ENCODE peak calls at places on chromosomes 2 and 18, in four cellular contexts. Y is uterus; D is CD8-positive, alpha-beta memory T cell; L is aorta. A is an unnamed sample.

GRCh38 chr2:236676131-236676873 is 106.7 kb downstream of the ACKR3 start:
- DNase-seq in L (no peak), D (no peak), Y (no peak), A (no peak)

GRCh38 chr2:123768233-123768632 is 256.9 kb upstream of the CNTNAP5 start:
- DNase-seq in D (no peak), Y (no peak), L (no peak), A (no peak)

GRCh38 chr18:8069708-8070107 is 502.6 kb downstream of the PTPRM start:
- DNase-seq in D (no peak), Y (no peak), L (no peak), A (no peak)

GRCh38 chr2:219736196-219736595 is 108.8 kb downstream of the SLC4A3 start:
- DNase-seq in L (no peak), Y (no peak), D (no peak), A (peak; percentile 22)

GRCh38 chr2:79952561-79952960 is 352.0 kb downstream of the LRRTM1 start:
- DNase-seq in Y (no peak), L (no peak), D (no peak), A (no peak)

GRCh38 chr2:216279459-216279858 is 92.8 kb downstream of the MARCHF4 start:
- DNase-seq in L (no peak), Y (peak; percentile 57), D (no peak), A (no peak)

GRCh38 chr2:51344886-51345285 is 313.0 kb upstream of the NRXN1 start:
- DNase-seq in Y (no peak), L (no peak), D (no peak), A (no peak)

GRCh38 chr2:223967981-223968380 is 10.7 kb downstream of the MRPL44 start:
- DNase-seq in L (no peak), Y (no peak), D (no peak), A (no peak)

GRCh38 chr2:10387033-10387432 is 61.1 kb downstream of the ODC1 start:
- DNase-seq in Y (no peak), D (no peak), L (no peak), A (no peak)

GRCh38 chr18:72848534-72849237 is 19.1 kb downstream of the NETO1 start:
- DNase-seq in Y (no peak), D (no peak), L (no peak), A (no peak)

GRCh38 chr18:3332376-3332775 is 70.4 kb downstream of the MYL12B start:
- DNase-seq in L (no peak), Y (no peak), D (no peak), A (no peak)

GRCh38 chr2:71816815-71817214 is 330.8 kb downstream of the CYP26B1 start:
- DNase-seq in D (no peak), Y (no peak), L (no peak), A (no peak)

GRCh38 chr2:111068435-111069058 is 52.2 kb upstream of the BCL2L11 start:
- DNase-seq in L (no peak), D (no peak), Y (no peak), A (peak; percentile 70)

GRCh38 chr2:64214281-64215115 is 70.3 kb upstream of the PELI1 start:
- DNase-seq in Y (no peak), L (no peak), D (no peak), A (peak; percentile 55)

GRCh38 chr18:78130232-78131195 is 849.1 kb upstream of the SALL3 start:
- DNase-seq in L (no peak), D (no peak), Y (no peak), A (peak; percentile 10)

GRCh38 chr2:149166958-149167810 is 128.7 kb downstream of the LYPD6B start:
- DNase-seq in L (no peak), D (no peak), Y (no peak), A (no peak)

GRCh38 chr2:201835066-201835465 is 28.7 kb downstream of the CDK15 start:
- DNase-seq in D (no peak), L (no peak), Y (no peak), A (no peak)

GRCh38 chr18:75269140-75269676 is 58.6 kb downstream of the TSHZ1 start:
- DNase-seq in Y (no peak), D (no peak), L (no peak), A (no peak)

GRCh38 chr2:64975232-64975791 is 13.9 kb upstream of the SLC1A4 start:
- DNase-seq in D (no peak), L (peak; percentile 79), Y (peak; percentile 32), A (no peak)

GRCh38 chr2:196331143-196331542 is 159.8 kb upstream of the STK17B start:
- DNase-seq in D (no peak), L (no peak), Y (no peak), A (peak; percentile 39)

GRCh38 chr18:8139127-8139591 is 470.1 kb upstream of the RAB12 start:
- DNase-seq in D (no peak), L (no peak), Y (peak; percentile 40), A (no peak)

GRCh38 chr18:44643004-44643403 is 37.7 kb upstream of the SETBP1 start:
- DNase-seq in D (no peak), Y (no peak), L (no peak), A (no peak)

GRCh38 chr2:98861601-98862000 is 74.4 kb downstream of the CRACDL start:
- DNase-seq in D (no peak), Y (no peak), L (no peak), A (no peak)

GRCh38 chr18:79402209-79402576 is 6.5 kb downstream of the NFATC1 start:
- DNase-seq in D (no peak), L (peak; percentile 74), Y (no peak), A (no peak)
- H3K4me1 ChIP-seq in D (peaks cover 61% of the 10 kb centered on the region), L (no peaks in the 10 kb centered on the region), Y (no peaks in the 10 kb centered on the region), A (no peaks in the 10 kb centered on the region)

GRCh38 chr2:20198001-20198400 is 26.9 kb downstream of the SDC1 start:
- DNase-seq in Y (no peak), L (no peak), D (no peak), A (peak; percentile 91)
- H3K27ac ChIP-seq in Y (no peak overlapping the region), L (no peak overlapping the region), D (no peak overlapping the region), A (peak overlapping the region; percentile 89)

GRCh38 chr2:181907635-181908034 is 16.1 kb downstream of the ITPRID2 start:
- DNase-seq in L (no peak), Y (no peak), D (no peak), A (no peak)
- H3K4me1 ChIP-seq in L (no peaks in the 10 kb centered on the region), Y (no peaks in the 10 kb centered on the region), D (no peaks in the 10 kb centered on the region), A (no peaks in the 10 kb centered on the region)

GRCh38 chr2:17594533-17595391 is 54.3 kb downstream of the VSNL1 start:
- DNase-seq in D (no peak), L (no peak), Y (no peak), A (no peak)
- H3K27ac ChIP-seq in D (no peak overlapping the region), L (no peak overlapping the region), Y (peak overlapping the region; percentile 29), A (no peak overlapping the region)

GRCh38 chr2:205716126-205716525 is 33.8 kb downstream of the NRP2 start:
- DNase-seq in D (no peak), Y (no peak), L (no peak), A (peak; percentile 64)
- H3K4me1 ChIP-seq in D (no peaks in the 10 kb centered on the region), Y (peaks cover 8% of the 10 kb centered on the region), L (no peaks in the 10 kb centered on the region), A (no peaks in the 10 kb centered on the region)

A was measured in colonic mucosa.